ENCODE peak calls at places on chromosomes 6 and 20, in five cellular contexts. N is A549, M is HCT116, H is H1, C is HepG2. Y is an unnamed sample. For H3K4me1, the result is how much of the 10 kb centered on the place peaks cover.

GRCh38 chr6:144304223-144304848 is 19.2 kb downstream of the UTRN start:
- DNase-seq in C (no peak), M (no peak), N (no peak), H (no peak), Y (no peak)

GRCh38 chr6:134436281-134436815 is 118.4 kb upstream of the SGK1 start:
- DNase-seq in C (peak), M (peak), H (no peak), N (peak), Y (peak)

GRCh38 chr6:84771732-84772131 is 7.3 kb upstream of the TBX18 start:
- DNase-seq in N (no peak), H (no peak), M (no peak), C (no peak), Y (peak)

GRCh38 chr6:13156381-13156780 is 172.0 kb downstream of the TBC1D7 start:
- DNase-seq in N (no peak), C (no peak), H (no peak), M (no peak), Y (no peak)

GRCh38 chr6:157145656-157146285 is 177.5 kb downstream of the TMEM242 start:
- DNase-seq in C (no peak), M (no peak), H (no peak), N (no peak), Y (peak)

GRCh38 chr6:39203804-39204495 is 25.3 kb downstream of the KCNK5 start:
- DNase-seq in M (peak), C (no peak), N (peak), H (no peak), Y (no peak)

GRCh38 chr20:36506253-36506652 is 35.1 kb upstream of the MYL9 start:
- DNase-seq in N (peak), C (peak), M (no peak), H (no peak), Y (peak)

GRCh38 chr6:130535242-130535641 is 169.4 kb downstream of the TMEM200A start:
- DNase-seq in H (no peak), N (no peak), M (no peak), C (no peak), Y (no peak)

GRCh38 chr6:168314948-168315347 is 4.6 kb downstream of the DACT2 start:
- DNase-seq in C (no peak), H (no peak), M (no peak), N (no peak), Y (no peak)

GRCh38 chr6:45187841-45188240 is 140.3 kb upstream of the RUNX2 start:
- DNase-seq in H (no peak), C (peak), N (no peak), M (no peak), Y (no peak)

GRCh38 chr20:32576560-32576959 is 8.6 kb downstream of the NOL4L start:
- DNase-seq in M (no peak), H (no peak), N (no peak), C (no peak), Y (no peak)

GRCh38 chr20:32573167-32573851 is 11.8 kb downstream of the NOL4L start:
- DNase-seq in C (no peak), H (no peak), M (no peak), N (no peak), Y (no peak)

GRCh38 chr20:32575227-32575581 is 9.9 kb downstream of the NOL4L start:
- DNase-seq in M (no peak), N (no peak), C (no peak), H (no peak), Y (no peak)

GRCh38 chr20:32575805-32576204 is 9.3 kb downstream of the NOL4L start:
- DNase-seq in H (no peak), M (no peak), C (no peak), N (no peak), Y (no peak)

GRCh38 chr20:32574296-32575226 is 10.6 kb downstream of the NOL4L start:
- DNase-seq in N (peak), C (no peak), H (no peak), M (no peak), Y (peak)
- TF ChIP-seq MAX in N (no peak), C (no peak), H (no peak), M (no peak), Y (no peak)

DNA sequence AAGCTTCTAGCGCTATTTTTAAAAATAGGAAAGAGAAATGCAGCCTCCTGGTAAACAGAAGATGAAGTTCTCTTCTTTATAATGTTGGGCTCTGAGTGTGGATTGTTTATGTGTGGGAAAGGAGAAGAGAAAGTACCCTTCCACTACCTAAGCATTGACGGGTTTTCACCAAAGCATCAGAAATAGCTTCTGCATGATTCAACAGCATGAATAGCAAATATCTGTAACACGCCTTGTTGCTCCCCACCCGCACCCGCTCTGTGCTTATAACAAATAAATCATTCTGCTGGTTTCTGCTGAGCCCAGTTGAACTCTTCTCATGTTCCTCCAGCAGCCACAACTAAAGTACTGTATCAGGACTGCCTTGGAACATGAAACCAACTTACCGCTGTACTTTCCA is 20.7 kb downstream of the TXLNB start:
- DNase-seq in M (no peak), N (no peak), H (no peak), C (no peak), Y (no peak)
- H3K27ac ChIP-seq in M (no peak), N (no peak), H (no peak), C (no peak), Y (no peak)

GRCh38 chr20:38872036-38872435 is 54.2 kb upstream of the FAM83D start:
- DNase-seq in C (no peak), H (no peak), N (no peak), M (no peak), Y (no peak)

GRCh38 chr20:38874460-38875169 is 51.6 kb upstream of the FAM83D start:
- DNase-seq in C (no peak), N (no peak), M (no peak), H (no peak), Y (no peak)

GRCh38 chr20:38871560-38871953 is 54.7 kb upstream of the FAM83D start:
- DNase-seq in H (no peak), N (no peak), M (no peak), C (no peak), Y (no peak)

GRCh38 chr20:38872491-38873049 is 53.6 kb upstream of the FAM83D start:
- DNase-seq in H (no peak), N (no peak), C (no peak), M (no peak), Y (no peak)

GRCh38 chr20:38873050-38873581 is 53.1 kb upstream of the FAM83D start:
- DNase-seq in H (no peak), N (no peak), C (no peak), M (no peak), Y (no peak)
- H3K4me1 ChIP-seq in H (under half), N (under half), C (under half), M (under half), Y (under half)

GRCh38 chr6:51541847-51542246 is 545.6 kb downstream of the PKHD1 start:
- DNase-seq in N (no peak), H (no peak), M (no peak), C (no peak), Y (no peak)
- TF ChIP-seq MAX in N (no peak), H (no peak), M (no peak), C (no peak), Y (no peak)

DNA sequence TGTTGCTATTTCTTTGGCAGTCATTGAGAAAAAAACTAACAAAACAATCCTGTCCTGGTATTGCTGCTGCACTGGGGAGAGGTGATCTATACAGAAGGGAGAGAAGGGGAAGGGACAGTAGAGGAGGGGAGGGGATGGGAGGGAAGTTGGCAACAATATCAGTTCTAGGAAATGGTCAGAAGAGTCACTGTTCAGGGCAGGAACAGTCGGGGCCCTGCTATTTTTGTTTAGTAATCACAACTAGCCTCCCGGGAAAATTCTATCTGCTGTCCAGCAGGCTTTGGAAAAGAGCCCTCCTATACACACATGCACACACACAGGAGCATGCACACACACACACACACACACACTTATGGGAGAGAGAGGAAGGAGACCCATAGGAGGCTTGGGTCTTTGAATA is 142.3 kb upstream of the CARMIL1 start:
- DNase-seq in H (no peak), M (no peak), C (no peak), N (no peak), Y (peak)
- H3K27ac ChIP-seq in H (no peak), M (no peak), C (no peak), N (no peak), Y (no peak)

GRCh38 chr6:35725081-35725708 is 11.6 kb upstream of the ARMC12 start:
- DNase-seq in H (no peak), C (no peak), M (no peak), N (no peak), Y (no peak)

GRCh38 chr6:35724059-35724458 is 12.8 kb upstream of the ARMC12 start:
- DNase-seq in M (no peak), N (no peak), C (no peak), H (no peak), Y (no peak)

GRCh38 chr6:35724471-35724870 is 12.4 kb upstream of the ARMC12 start:
- DNase-seq in M (no peak), C (no peak), H (no peak), N (no peak), Y (no peak)

GRCh38 chr6:35727206-35727934 is 9.5 kb upstream of the ARMC12 start:
- DNase-seq in M (no peak), H (no peak), N (peak), C (peak), Y (peak)

GRCh38 chr6:35725721-35726438 is 11.0 kb upstream of the ARMC12 start:
- DNase-seq in N (no peak), C (peak), M (no peak), H (no peak), Y (no peak)
- H3K4me1 ChIP-seq in N (half or more), C (half or more), M (half or more), H (under half), Y (under half)

DNA sequence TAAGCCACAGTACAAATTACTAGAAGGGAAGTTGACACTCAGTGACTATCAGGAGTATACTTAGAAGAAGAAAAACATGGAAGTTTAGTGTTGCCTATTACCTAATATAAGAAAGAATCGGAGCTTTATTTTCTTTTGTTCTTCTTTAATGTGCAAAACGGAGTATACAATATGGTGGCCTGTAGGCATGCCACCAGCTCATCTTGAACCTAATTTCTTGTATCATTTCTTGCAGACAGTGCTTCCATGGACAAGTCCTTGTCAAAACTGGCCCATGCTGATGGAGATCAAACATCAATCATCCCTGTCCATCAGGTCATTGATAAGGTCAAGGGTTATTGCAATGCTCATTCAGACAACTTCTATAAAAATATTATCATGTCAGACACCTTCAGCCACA is 141.3 kb downstream of the ADGRG6 start:
- DNase-seq in M (no peak), N (no peak), C (no peak), H (no peak), Y (no peak)
- TF ChIP-seq MAX in M (no peak), N (no peak), C (no peak), H (no peak), Y (no peak)

GRCh38 chr20:49594143-49594928 is 26.4 kb upstream of the PTGIS start:
- DNase-seq in M (no peak), C (no peak), H (no peak), N (no peak), Y (peak)
- H3K27ac ChIP-seq in M (no peak), C (no peak), H (no peak), N (peak), Y (no peak)

DNA sequence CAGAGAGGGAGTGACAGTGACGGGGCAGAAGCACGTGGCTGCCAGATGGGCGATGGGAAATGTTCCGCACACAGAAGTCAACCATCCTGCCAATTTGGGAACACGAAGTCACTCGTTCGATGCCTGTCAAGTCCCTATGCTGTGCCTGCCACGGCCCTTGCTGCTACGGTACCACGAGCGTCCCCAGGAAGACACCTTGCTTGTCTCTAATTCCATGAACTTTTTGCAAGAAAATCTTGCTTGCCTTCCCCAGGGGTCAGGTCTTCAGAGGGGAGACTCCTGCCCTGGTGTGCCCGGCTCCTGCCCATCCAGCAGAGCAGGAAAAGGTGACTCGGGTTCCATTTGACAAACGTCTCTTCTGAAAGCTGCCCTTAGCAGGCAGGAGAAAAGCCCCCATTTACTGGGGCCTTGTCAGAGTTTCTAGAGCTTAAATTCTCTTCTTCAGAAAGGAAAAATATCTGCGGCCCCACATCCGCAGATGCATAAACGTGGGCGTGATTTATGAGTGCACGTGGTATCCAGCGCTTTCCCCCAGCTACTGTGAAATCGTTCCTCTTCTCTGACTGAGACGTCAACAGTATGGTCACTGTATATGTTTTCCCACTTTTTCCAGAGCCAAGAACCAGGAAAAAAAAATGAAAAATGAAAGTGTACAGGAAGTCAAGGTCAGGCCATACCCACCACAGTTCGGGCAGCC is 16.8 kb upstream of the STX16 start:
- DNase-seq in H (no peak), M (no peak), N (no peak), C (no peak), Y (peak)
- H3K4me1 ChIP-seq in H (under half), M (under half), N (under half), C (under half), Y (under half)